ENCODE peak calls at places on chromosomes 7 and 10, in six cellular contexts. One of them, this sample, is unnamed.

GRCh38 chr10:121708921-121709625 is 110.8 kb upstream of the FGFR2 start:
- DNase-seq in kidney glomerular epithelial cell: no peak
- DNase-seq in activated CD4-positive, alpha-beta T cell treated with anti-CD3 and anti-CD28 coated beads, Interleukin-2, amount 50 U/mL, for 1 hour: no peak
- DNase-seq in COR-L47: no peak
- DNase-seq in NCI-H2029: no peak
- DNase-seq in mucosa of gallbladder: no peak
- DNase-seq in this sample: no peak

GRCh38 chr10:3067045-3067858 is at the start of gene PFKP:
- DNase-seq in mucosa of gallbladder: peak; percentile 37
- DNase-seq in activated CD4-positive, alpha-beta T cell treated with anti-CD3 and anti-CD28 coated beads, Interleukin-2, amount 50 U/mL, for 1 hour: peak; percentile 60
- DNase-seq in COR-L47: peak; percentile 23
- DNase-seq in kidney glomerular epithelial cell: peak; percentile 44
- DNase-seq in NCI-H2029: no peak
- DNase-seq in this sample: no peak

GRCh38 chr7:129376076-129376777 is 58.0 kb upstream of the STRIP2 start:
- DNase-seq in mucosa of gallbladder: peak; percentile 73
- DNase-seq in kidney glomerular epithelial cell: peak; percentile 9
- DNase-seq in activated CD4-positive, alpha-beta T cell treated with anti-CD3 and anti-CD28 coated beads, Interleukin-2, amount 50 U/mL, for 1 hour: peak; percentile 35
- DNase-seq in NCI-H2029: no peak
- DNase-seq in COR-L47: peak; percentile 50
- DNase-seq in this sample: no peak

GRCh38 chr10:132835848-132836233 is 49.9 kb upstream of the NKX6-2 start:
- DNase-seq in activated CD4-positive, alpha-beta T cell treated with anti-CD3 and anti-CD28 coated beads, Interleukin-2, amount 50 U/mL, for 1 hour: no peak
- DNase-seq in mucosa of gallbladder: no peak
- DNase-seq in NCI-H2029: no peak
- DNase-seq in COR-L47: no peak
- DNase-seq in kidney glomerular epithelial cell: no peak
- DNase-seq in this sample: no peak

GRCh38 chr7:72781631-72782030 is 46.4 kb downstream of the TYW1B start:
- DNase-seq in COR-L47: no peak
- DNase-seq in kidney glomerular epithelial cell: no peak
- DNase-seq in mucosa of gallbladder: no peak
- DNase-seq in activated CD4-positive, alpha-beta T cell treated with anti-CD3 and anti-CD28 coated beads, Interleukin-2, amount 50 U/mL, for 1 hour: no peak
- DNase-seq in NCI-H2029: no peak
- DNase-seq in this sample: no peak

GRCh38 chr10:100174699-100175677 is 10.8 kb downstream of the ERLIN1 start:
- DNase-seq in activated CD4-positive, alpha-beta T cell treated with anti-CD3 and anti-CD28 coated beads, Interleukin-2, amount 50 U/mL, for 1 hour: no peak
- DNase-seq in mucosa of gallbladder: no peak
- DNase-seq in kidney glomerular epithelial cell: no peak
- DNase-seq in COR-L47: no peak
- DNase-seq in NCI-H2029: no peak
- DNase-seq in this sample: no peak

GRCh38 chr7:95246935-95247370 is 77.4 kb downstream of the PON1 start:
- DNase-seq in kidney glomerular epithelial cell: peak; percentile 85
- DNase-seq in COR-L47: peak; percentile 80
- DNase-seq in NCI-H2029: peak; percentile 66
- DNase-seq in activated CD4-positive, alpha-beta T cell treated with anti-CD3 and anti-CD28 coated beads, Interleukin-2, amount 50 U/mL, for 1 hour: no peak
- DNase-seq in mucosa of gallbladder: peak; percentile 42
- DNase-seq in this sample: peak; percentile 48

GRCh38 chr10:63549810-63550209 is 28.6 kb downstream of the REEP3 start:
- DNase-seq in NCI-H2029: no peak
- DNase-seq in mucosa of gallbladder: no peak
- DNase-seq in kidney glomerular epithelial cell: no peak
- DNase-seq in activated CD4-positive, alpha-beta T cell treated with anti-CD3 and anti-CD28 coated beads, Interleukin-2, amount 50 U/mL, for 1 hour: no peak
- DNase-seq in COR-L47: no peak
- DNase-seq in this sample: no peak

GRCh38 chr7:80943342-80943741 is 24.5 kb upstream of the SEMA3C start:
- DNase-seq in activated CD4-positive, alpha-beta T cell treated with anti-CD3 and anti-CD28 coated beads, Interleukin-2, amount 50 U/mL, for 1 hour: no peak
- DNase-seq in COR-L47: no peak
- DNase-seq in NCI-H2029: no peak
- DNase-seq in mucosa of gallbladder: no peak
- DNase-seq in kidney glomerular epithelial cell: no peak
- DNase-seq in this sample: no peak

GRCh38 chr7:139284252-139284896 is 53.3 kb downstream of the UBN2 start:
- DNase-seq in COR-L47: no peak
- DNase-seq in mucosa of gallbladder: no peak
- DNase-seq in NCI-H2029: no peak
- DNase-seq in activated CD4-positive, alpha-beta T cell treated with anti-CD3 and anti-CD28 coated beads, Interleukin-2, amount 50 U/mL, for 1 hour: no peak
- DNase-seq in kidney glomerular epithelial cell: no peak
- DNase-seq in this sample: no peak

GRCh38 chr10:60883187-60883586 is 60.8 kb downstream of the RHOBTB1 start:
- DNase-seq in COR-L47: peak; percentile 6
- DNase-seq in activated CD4-positive, alpha-beta T cell treated with anti-CD3 and anti-CD28 coated beads, Interleukin-2, amount 50 U/mL, for 1 hour: no peak
- DNase-seq in NCI-H2029: no peak
- DNase-seq in mucosa of gallbladder: no peak
- DNase-seq in kidney glomerular epithelial cell: no peak
- DNase-seq in this sample: no peak

GRCh38 chr7:24576171-24577052 is 3.2 kb downstream of the PALS2 start:
- DNase-seq in mucosa of gallbladder: peak; percentile 70
- DNase-seq in NCI-H2029: peak; percentile 9
- DNase-seq in activated CD4-positive, alpha-beta T cell treated with anti-CD3 and anti-CD28 coated beads, Interleukin-2, amount 50 U/mL, for 1 hour: no peak
- DNase-seq in kidney glomerular epithelial cell: peak; percentile 47
- DNase-seq in COR-L47: peak; percentile 68
- DNase-seq in this sample: no peak

GRCh38 chr7:25360471-25360870 is 132.2 kb upstream of the NPVF start:
- DNase-seq in mucosa of gallbladder: no peak
- DNase-seq in NCI-H2029: peak; percentile 56
- DNase-seq in kidney glomerular epithelial cell: peak; percentile 10
- DNase-seq in activated CD4-positive, alpha-beta T cell treated with anti-CD3 and anti-CD28 coated beads, Interleukin-2, amount 50 U/mL, for 1 hour: no peak
- DNase-seq in COR-L47: peak; percentile 18
- DNase-seq in this sample: no peak

GRCh38 chr10:132570771-132571564 is 33.4 kb downstream of the INPP5A start:
- DNase-seq in COR-L47: no peak
- DNase-seq in mucosa of gallbladder: no peak
- DNase-seq in NCI-H2029: no peak
- DNase-seq in activated CD4-positive, alpha-beta T cell treated with anti-CD3 and anti-CD28 coated beads, Interleukin-2, amount 50 U/mL, for 1 hour: no peak
- DNase-seq in kidney glomerular epithelial cell: no peak
- DNase-seq in this sample: no peak

GRCh38 chr7:102914585-102914984 is 1.8 kb downstream of the LRRC17 start:
- DNase-seq in COR-L47: no peak
- DNase-seq in NCI-H2029: no peak
- DNase-seq in mucosa of gallbladder: peak; percentile 38
- DNase-seq in activated CD4-positive, alpha-beta T cell treated with anti-CD3 and anti-CD28 coated beads, Interleukin-2, amount 50 U/mL, for 1 hour: no peak
- DNase-seq in kidney glomerular epithelial cell: no peak
- DNase-seq in this sample: no peak

GRCh38 chr10:689433-690226 is at the start of gene DIP2C:
- DNase-seq in COR-L47: peak; percentile 25
- DNase-seq in activated CD4-positive, alpha-beta T cell treated with anti-CD3 and anti-CD28 coated beads, Interleukin-2, amount 50 U/mL, for 1 hour: no peak
- DNase-seq in mucosa of gallbladder: peak; percentile 62
- DNase-seq in NCI-H2029: no peak
- DNase-seq in kidney glomerular epithelial cell: peak; percentile 54
- DNase-seq in this sample: peak; percentile 84

GRCh38 chr10:86411281-86411841 is 44.8 kb upstream of the GRID1 start:
- DNase-seq in NCI-H2029: no peak
- DNase-seq in kidney glomerular epithelial cell: peak; percentile 23
- DNase-seq in activated CD4-positive, alpha-beta T cell treated with anti-CD3 and anti-CD28 coated beads, Interleukin-2, amount 50 U/mL, for 1 hour: peak; percentile 11
- DNase-seq in mucosa of gallbladder: peak; percentile 29
- DNase-seq in COR-L47: no peak
- DNase-seq in this sample: no peak

This sample was measured in left lobe of liver.